ENCODE peak calls at places on chromosomes 7 and 10, in four cellular contexts. O, V, T and N are unnamed samples.

GRCh38 chr7:34327681-34328080 is 330.3 kb upstream of the NPSR1 start:
- DNase-seq in T (no peak), V (no peak), O (no peak), N (peak; percentile 23)

GRCh38 chr7:157347217-157347904 is 10.6 kb downstream of the DNAJB6 start:
- DNase-seq in V (peak; percentile 74), O (no peak), T (no peak), N (peak; percentile 90)

GRCh38 chr10:1544209-1544673 is 193.1 kb downstream of the ADARB2 start:
- DNase-seq in T (no peak), V (no peak), O (no peak), N (no peak)

GRCh38 chr10:35336084-35336831 is at the start of gene CCNY:
- DNase-seq in V (peak; percentile 93), T (peak; percentile 74), O (peak; percentile 68), N (peak; percentile 80)

GRCh38 chr10:5945203-5945534 is 32.2 kb downstream of the IL15RA start:
- DNase-seq in O (no peak), V (no peak), T (no peak), N (no peak)

GRCh38 chr10:52486840-52487611 is 172.9 kb downstream of the DKK1 start:
- DNase-seq in O (no peak), V (peak; percentile 100), T (no peak), N (peak; percentile 89)

GRCh38 chr7:106111671-106112117 is 418 bp downstream of the SYPL1 start:
- DNase-seq in O (peak; percentile 34), T (peak; percentile 68), V (peak; percentile 70), N (no peak)

GRCh38 chr7:152196391-152196790 is 170.9 kb downstream of the GALNT11 start:
- DNase-seq in V (no peak), O (no peak), T (no peak), N (no peak)

GRCh38 chr10:110820321-110820814 is 51.4 kb upstream of the PDCD4 start:
- DNase-seq in V (no peak), O (no peak), T (no peak), N (no peak)